ENCODE peak calls at places on chromosomes 4 and X, in seven cellular contexts. Q is AG08396; G is mesenchymal stem cell; J is MV-4-11; B is upper lobe of right lung; O is OCI-LY7; C is activated T-helper 1 cell treated with anti-CD3 and anti-CD28 coated beads, Interleukin-12 subunit alpha, Interleukin-12 subunit beta, Interleukin-2, Interleukin-4 antibody, amounts not matched to agents 30 ng/mL and 10 ng/mL and 1 ng/mL, durations not matched to agents 14 hours and 24 hours and 36 hours. N is an unnamed sample.

GRCh38 chr4:150145090-150145949 is 67.1 kb downstream of the DCLK2 start:
- DNase-seq in G (peak), C (no peak), B (no peak), O (no peak), Q (no peak), J (no peak), N (no peak)

GRCh38 chr4:41142946-41143720 is 71.2 kb downstream of the APBB2 start:
- DNase-seq in G (peak), J (no peak), O (no peak), C (no peak), B (no peak), Q (peak), N (peak)

GRCh38 chr4:138003248-138003647 is 238.9 kb downstream of the SLC7A11 start:
- DNase-seq in B (no peak), C (no peak), O (no peak), Q (no peak), G (no peak), J (no peak), N (no peak)

GRCh38 chr4:112284662-112285411 is 867 bp downstream of the TIFA start:
- DNase-seq in Q (peak), B (no peak), G (peak), C (no peak), O (peak), J (peak), N (no peak)

GRCh38 chr4:4974727-4975126 is 44.5 kb downstream of the CYTL1 start:
- DNase-seq in C (no peak), J (no peak), Q (no peak), G (no peak), B (no peak), O (peak), N (no peak)

GRCh38 chrX:130024127-130024526 is 41.7 kb downstream of the BCORL1 start:
- DNase-seq in O (peak), C (peak), Q (peak), J (peak), G (peak), B (peak), N (no peak)

GRCh38 chrX:137290011-137290410 is 256.2 kb upstream of the GPR101 start:
- DNase-seq in J (no peak), O (no peak), B (no peak), C (no peak), Q (no peak), G (no peak), N (no peak)

GRCh38 chrX:149691794-149692193 is 20.1 kb upstream of the MAGEA11 start:
- DNase-seq in G (no peak), Q (no peak), J (no peak), B (no peak), O (no peak), C (no peak), N (no peak)

GRCh38 chr4:128718793-128719192 is 90.7 kb upstream of the JADE1 start:
- DNase-seq in B (no peak), O (no peak), C (no peak), J (no peak), Q (peak), G (peak), N (peak)

GRCh38 chr4:76752911-76753494 is 144.9 kb downstream of the SOWAHB start:
- DNase-seq in C (no peak), O (no peak), J (no peak), G (peak), Q (peak), B (no peak), N (peak)

GRCh38 chr4:137981277-137981676 is 260.9 kb downstream of the SLC7A11 start:
- DNase-seq in J (no peak), C (no peak), Q (no peak), G (peak), O (no peak), B (no peak), N (no peak)

GRCh38 chrX:21972721-21973120 is 32.2 kb downstream of the SMS start:
- DNase-seq in J (peak), O (no peak), G (peak), C (peak), B (no peak), Q (no peak), N (peak)

GRCh38 chr4:23875317-23875716 is 14.5 kb downstream of the PPARGC1A start:
- DNase-seq in J (no peak), C (no peak), Q (no peak), G (no peak), B (no peak), O (no peak), N (no peak)

GRCh38 chr4:125398263-125398662 is 83.5 kb downstream of the FAT4 start:
- DNase-seq in O (no peak), C (no peak), Q (no peak), J (no peak), B (no peak), G (no peak), N (no peak)

GRCh38 chr4:189773909-189774308 is 166.8 kb upstream of the FRG1 start:
- DNase-seq in B (no peak), G (peak), J (peak), Q (no peak), O (no peak), C (no peak), N (no peak)

GRCh38 chr4:124097447-124097846 is 615.1 kb downstream of the ANKRD50 start:
- DNase-seq in J (no peak), B (no peak), C (no peak), G (peak), Q (no peak), O (no peak), N (no peak)

GRCh38 chrX:10360121-10360520 is 203.3 kb downstream of the CLCN4 start:
- DNase-seq in B (no peak), C (no peak), J (no peak), Q (no peak), G (no peak), O (no peak), N (no peak)

GRCh38 chr4:8108991-8109390 is 49.6 kb downstream of the ABLIM2 start:
- DNase-seq in Q (no peak), G (no peak), O (no peak), C (no peak), B (no peak), J (no peak), N (no peak)